ENCODE peak calls at places on chromosomes 13 and 19, in eight cellular contexts. One of them, this sample, is unnamed.

GRCh38 chr13:90918551-90918950 is 428.9 kb upstream of the MIR17HG start:
- DNase-seq in left ventricle myocardium inferior: no peak
- DNase-seq in OCI-LY7: no peak
- DNase-seq in endothelial cell: no peak
- DNase-seq in neural crest cell: no peak
- DNase-seq in HepG2: no peak
- DNase-seq in psoas muscle: no peak
- DNase-seq in Panc1: no peak
- DNase-seq in this sample: no peak

GRCh38 chr13:48491423-48492122 is 41.3 kb downstream of the RCBTB2 start:
- DNase-seq in HepG2: no peak
- DNase-seq in endothelial cell: no peak
- DNase-seq in left ventricle myocardium inferior: no peak
- DNase-seq in psoas muscle: no peak
- DNase-seq in neural crest cell: no peak
- DNase-seq in OCI-LY7: no peak
- DNase-seq in Panc1: no peak
- DNase-seq in this sample: no peak

GRCh38 chr19:31181535-31181934 is 167.7 kb downstream of the TSHZ3 start:
- DNase-seq in HepG2: no peak
- DNase-seq in neural crest cell: no peak
- DNase-seq in endothelial cell: no peak
- DNase-seq in OCI-LY7: no peak
- DNase-seq in Panc1: no peak
- DNase-seq in psoas muscle: no peak
- DNase-seq in left ventricle myocardium inferior: no peak
- DNase-seq in this sample: no peak

GRCh38 chr13:22758245-22758644 is 422.5 kb upstream of the SGCG start:
- DNase-seq in HepG2: no peak
- DNase-seq in left ventricle myocardium inferior: no peak
- DNase-seq in Panc1: no peak
- DNase-seq in OCI-LY7: no peak
- DNase-seq in neural crest cell: no peak
- DNase-seq in endothelial cell: no peak
- DNase-seq in psoas muscle: no peak
- DNase-seq in this sample: no peak

GRCh38 chr19:58356236-58356970 is 3.1 kb upstream of the A1BG start:
- DNase-seq in Panc1: no peak
- DNase-seq in neural crest cell: no peak
- DNase-seq in HepG2: no peak
- DNase-seq in psoas muscle: no peak
- DNase-seq in endothelial cell: no peak
- DNase-seq in OCI-LY7: no peak
- DNase-seq in left ventricle myocardium inferior: no peak
- DNase-seq in this sample: peak

GRCh38 chr19:47719047-47719885 is 6.0 kb downstream of the EHD2 start:
- DNase-seq in left ventricle myocardium inferior: peak
- DNase-seq in HepG2: peak
- DNase-seq in neural crest cell: no peak
- DNase-seq in endothelial cell: no peak
- DNase-seq in OCI-LY7: no peak
- DNase-seq in psoas muscle: peak
- DNase-seq in Panc1: no peak
- DNase-seq in this sample: no peak

GRCh38 chr19:9721861-9722260 is 46.7 kb downstream of the ZNF846 start:
- DNase-seq in OCI-LY7: no peak
- DNase-seq in HepG2: no peak
- DNase-seq in endothelial cell: no peak
- DNase-seq in neural crest cell: no peak
- DNase-seq in left ventricle myocardium inferior: no peak
- DNase-seq in psoas muscle: no peak
- DNase-seq in Panc1: no peak
- DNase-seq in this sample: no peak

GRCh38 chr13:96053003-96053703 is at the start of gene UGGT2:
- DNase-seq in left ventricle myocardium inferior: peak
- DNase-seq in HepG2: peak
- DNase-seq in endothelial cell: peak
- DNase-seq in Panc1: no peak
- DNase-seq in OCI-LY7: no peak
- DNase-seq in neural crest cell: peak
- DNase-seq in psoas muscle: peak
- DNase-seq in this sample: peak

GRCh38 chr13:106490887-106491321 is 44.6 kb downstream of the EFNB2 start:
- DNase-seq in Panc1: no peak
- DNase-seq in OCI-LY7: no peak
- DNase-seq in neural crest cell: no peak
- DNase-seq in left ventricle myocardium inferior: no peak
- DNase-seq in HepG2: no peak
- DNase-seq in endothelial cell: no peak
- DNase-seq in psoas muscle: no peak
- DNase-seq in this sample: no peak

GRCh38 chr13:26983533-26984315 is 187.9 kb downstream of the USP12 start:
- DNase-seq in Panc1: no peak
- DNase-seq in OCI-LY7: no peak
- DNase-seq in neural crest cell: no peak
- DNase-seq in endothelial cell: no peak
- DNase-seq in HepG2: no peak
- DNase-seq in left ventricle myocardium inferior: no peak
- DNase-seq in psoas muscle: no peak
- DNase-seq in this sample: no peak

GRCh38 chr19:8240274-8241229 is 31.4 kb downstream of the CERS4 start:
- DNase-seq in Panc1: no peak
- DNase-seq in left ventricle myocardium inferior: peak
- DNase-seq in neural crest cell: peak
- DNase-seq in OCI-LY7: peak
- DNase-seq in psoas muscle: peak
- DNase-seq in HepG2: peak
- DNase-seq in endothelial cell: peak
- DNase-seq in this sample: peak

GRCh38 chr13:108213946-108214345 is 1.4 kb downstream of the LIG4 start:
- DNase-seq in endothelial cell: no peak
- DNase-seq in HepG2: no peak
- DNase-seq in psoas muscle: no peak
- DNase-seq in Panc1: no peak
- DNase-seq in OCI-LY7: no peak
- DNase-seq in left ventricle myocardium inferior: no peak
- DNase-seq in neural crest cell: no peak
- DNase-seq in this sample: no peak

GRCh38 chr19:8475005-8475404 is 27.4 kb downstream of the PRAM1 start:
- DNase-seq in endothelial cell: no peak
- DNase-seq in HepG2: no peak
- DNase-seq in OCI-LY7: no peak
- DNase-seq in Panc1: no peak
- DNase-seq in left ventricle myocardium inferior: no peak
- DNase-seq in psoas muscle: no peak
- DNase-seq in neural crest cell: no peak
- DNase-seq in this sample: no peak

GRCh38 chr19:22619932-22620331 is 14.2 kb upstream of the ZNF492 start:
- DNase-seq in endothelial cell: no peak
- DNase-seq in HepG2: no peak
- DNase-seq in psoas muscle: no peak
- DNase-seq in Panc1: no peak
- DNase-seq in OCI-LY7: no peak
- DNase-seq in neural crest cell: no peak
- DNase-seq in left ventricle myocardium inferior: no peak
- DNase-seq in this sample: no peak

GRCh38 chr13:45015300-45015699 is 26.0 kb downstream of the GPALPP1 start:
- DNase-seq in Panc1: no peak
- DNase-seq in HepG2: no peak
- DNase-seq in psoas muscle: no peak
- DNase-seq in neural crest cell: no peak
- DNase-seq in OCI-LY7: no peak
- DNase-seq in left ventricle myocardium inferior: no peak
- DNase-seq in endothelial cell: no peak
- DNase-seq in this sample: no peak

GRCh38 chr13:32228330-32229041 is 86.7 kb downstream of the ZAR1L start:
- DNase-seq in left ventricle myocardium inferior: no peak
- DNase-seq in Panc1: no peak
- DNase-seq in neural crest cell: no peak
- DNase-seq in OCI-LY7: no peak
- DNase-seq in HepG2: no peak
- DNase-seq in endothelial cell: no peak
- DNase-seq in psoas muscle: no peak
- DNase-seq in this sample: no peak

GRCh38 chr19:16223746-16224145 is 26.0 kb downstream of the AP1M1 start:
- DNase-seq in HepG2: no peak
- DNase-seq in left ventricle myocardium inferior: no peak
- DNase-seq in psoas muscle: no peak
- DNase-seq in Panc1: no peak
- DNase-seq in neural crest cell: no peak
- DNase-seq in OCI-LY7: no peak
- DNase-seq in endothelial cell: no peak
- DNase-seq in this sample: no peak
- TF ChIP-seq CTCF in HepG2: no peak
- TF ChIP-seq CTCF in left ventricle myocardium inferior: no peak
- TF ChIP-seq CTCF in psoas muscle: no peak
- TF ChIP-seq CTCF in Panc1: no peak
- TF ChIP-seq CTCF in neural crest cell: no peak
- TF ChIP-seq CTCF in OCI-LY7: no peak
- TF ChIP-seq CTCF in endothelial cell: no peak
- TF ChIP-seq CTCF in this sample: no peak

DNA sequence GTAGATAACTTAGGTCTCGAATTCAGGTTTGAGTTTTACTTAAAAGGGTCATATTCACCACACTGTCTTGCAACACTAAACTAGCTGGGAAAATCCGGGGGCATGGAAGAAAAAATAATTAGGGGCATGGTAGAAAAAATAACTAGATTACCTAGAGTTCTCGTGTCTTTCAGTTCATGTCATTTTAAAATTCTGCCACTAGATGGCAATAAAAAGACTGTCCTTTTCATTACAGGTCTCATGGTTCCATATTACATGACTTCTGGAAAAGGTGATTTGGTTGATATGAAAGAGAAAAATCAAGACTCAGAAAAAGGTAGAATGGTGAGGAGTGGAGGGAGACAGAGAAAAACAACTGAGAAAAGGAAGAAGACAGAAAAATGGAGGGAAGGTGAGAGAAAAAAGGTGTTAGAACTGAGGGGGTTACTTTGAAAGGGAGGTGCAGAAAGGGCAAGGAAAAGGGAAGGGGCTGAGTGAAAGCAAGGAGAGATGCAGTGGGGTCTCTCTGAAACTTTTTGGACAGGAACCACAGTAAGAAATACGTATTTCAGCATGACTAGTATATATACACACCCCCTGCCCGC is 299.0 kb downstream of the KLF12 start:
- DNase-seq in left ventricle myocardium inferior: no peak
- DNase-seq in HepG2: peak
- DNase-seq in Panc1: no peak
- DNase-seq in psoas muscle: no peak
- DNase-seq in neural crest cell: no peak
- DNase-seq in endothelial cell: no peak
- DNase-seq in OCI-LY7: peak
- DNase-seq in this sample: peak
- TF ChIP-seq CTCF in left ventricle myocardium inferior: peak
- TF ChIP-seq CTCF in HepG2: peak
- TF ChIP-seq CTCF in Panc1: peak
- TF ChIP-seq CTCF in psoas muscle: peak
- TF ChIP-seq CTCF in neural crest cell: peak
- TF ChIP-seq CTCF in endothelial cell: peak
- TF ChIP-seq CTCF in OCI-LY7: peak
- TF ChIP-seq CTCF in this sample: peak

GRCh38 chr19:17999685-18000479 is 8.1 kb upstream of the ARRDC2 start:
- DNase-seq in HepG2: no peak
- DNase-seq in psoas muscle: no peak
- DNase-seq in endothelial cell: no peak
- DNase-seq in OCI-LY7: no peak
- DNase-seq in neural crest cell: no peak
- DNase-seq in Panc1: no peak
- DNase-seq in left ventricle myocardium inferior: no peak
- DNase-seq in this sample: no peak

GRCh38 chr19:17998827-17999150 is 9.2 kb upstream of the ARRDC2 start:
- DNase-seq in OCI-LY7: no peak
- DNase-seq in HepG2: no peak
- DNase-seq in neural crest cell: no peak
- DNase-seq in psoas muscle: no peak
- DNase-seq in endothelial cell: no peak
- DNase-seq in left ventricle myocardium inferior: no peak
- DNase-seq in Panc1: no peak
- DNase-seq in this sample: no peak

GRCh38 chr19:18000480-18000980 is 7.4 kb upstream of the ARRDC2 start:
- DNase-seq in psoas muscle: no peak
- DNase-seq in endothelial cell: no peak
- DNase-seq in HepG2: no peak
- DNase-seq in Panc1: no peak
- DNase-seq in OCI-LY7: no peak
- DNase-seq in neural crest cell: no peak
- DNase-seq in left ventricle myocardium inferior: no peak
- DNase-seq in this sample: no peak

GRCh38 chr19:17996826-17997316 is 11.1 kb upstream of the ARRDC2 start:
- DNase-seq in OCI-LY7: peak
- DNase-seq in endothelial cell: peak
- DNase-seq in psoas muscle: peak
- DNase-seq in left ventricle myocardium inferior: peak
- DNase-seq in Panc1: peak
- DNase-seq in neural crest cell: peak
- DNase-seq in HepG2: peak
- DNase-seq in this sample: peak

GRCh38 chr19:17997969-17998826 is 9.8 kb upstream of the ARRDC2 start:
- DNase-seq in psoas muscle: no peak
- DNase-seq in HepG2: peak
- DNase-seq in OCI-LY7: peak
- DNase-seq in neural crest cell: no peak
- DNase-seq in Panc1: no peak
- DNase-seq in left ventricle myocardium inferior: no peak
- DNase-seq in endothelial cell: peak
- DNase-seq in this sample: no peak
- TF ChIP-seq CTCF in psoas muscle: no peak
- TF ChIP-seq CTCF in HepG2: peak
- TF ChIP-seq CTCF in OCI-LY7: peak
- TF ChIP-seq CTCF in neural crest cell: peak
- TF ChIP-seq CTCF in Panc1: peak
- TF ChIP-seq CTCF in left ventricle myocardium inferior: no peak
- TF ChIP-seq CTCF in endothelial cell: peak
- TF ChIP-seq CTCF in this sample: peak

DNA sequence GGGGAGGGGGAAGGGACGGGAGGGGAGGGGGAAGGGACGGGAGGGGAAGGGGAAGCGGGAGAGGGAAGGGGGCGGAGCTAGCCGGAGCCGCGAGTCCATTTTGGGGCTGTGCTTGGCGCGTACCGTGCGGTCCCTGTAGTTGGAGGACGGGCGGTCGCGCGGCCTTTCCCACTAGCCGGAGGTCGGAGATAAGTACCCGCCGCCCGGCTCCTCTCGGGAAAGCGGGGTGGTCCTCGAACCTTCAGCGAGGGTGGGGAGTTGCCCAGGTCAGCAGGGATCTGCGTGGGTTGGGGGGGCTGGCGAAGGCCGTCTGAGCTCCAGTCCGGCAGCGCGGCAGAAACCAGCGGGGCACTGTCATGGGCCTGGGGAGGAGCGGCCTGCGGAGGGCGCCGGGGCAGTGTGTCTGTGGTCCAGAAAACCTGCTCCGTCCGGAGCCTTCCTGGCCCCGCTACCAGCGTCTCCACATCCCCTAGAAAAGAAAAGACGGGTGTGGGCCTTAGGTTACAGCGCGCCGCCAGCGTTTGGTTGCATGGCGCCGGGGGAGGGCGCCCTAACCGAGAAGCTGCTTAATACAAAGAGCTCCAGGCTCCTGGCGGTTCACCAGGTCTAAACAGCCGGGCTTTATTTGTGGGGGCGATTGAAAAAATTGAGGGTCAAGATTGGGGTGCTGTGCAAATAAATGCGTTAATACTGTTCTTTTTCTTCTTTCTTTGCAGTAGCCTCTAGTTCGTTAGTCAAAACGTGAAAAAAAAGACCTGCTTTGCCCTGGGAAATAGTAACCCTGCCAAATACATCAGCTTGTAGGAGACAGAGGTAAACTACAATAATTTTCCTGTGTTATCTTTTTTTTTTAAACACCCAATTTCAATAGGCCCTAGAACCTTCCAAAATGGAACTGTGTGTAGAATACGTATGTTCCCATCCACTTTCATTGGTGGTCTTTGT is at the start of gene TRIM13:
- DNase-seq in endothelial cell: peak
- DNase-seq in OCI-LY7: peak
- DNase-seq in neural crest cell: peak
- DNase-seq in HepG2: peak
- DNase-seq in psoas muscle: peak
- DNase-seq in Panc1: no peak
- DNase-seq in left ventricle myocardium inferior: peak
- DNase-seq in this sample: peak
- TF ChIP-seq CTCF in endothelial cell: peak
- TF ChIP-seq CTCF in OCI-LY7: peak
- TF ChIP-seq CTCF in neural crest cell: peak
- TF ChIP-seq CTCF in HepG2: peak
- TF ChIP-seq CTCF in psoas muscle: peak
- TF ChIP-seq CTCF in Panc1: peak
- TF ChIP-seq CTCF in left ventricle myocardium inferior: peak
- TF ChIP-seq CTCF in this sample: peak

This sample was measured in GM13976.